ENCODE peak calls at places on chromosome 19, in seven cellular contexts. U, S, W, Q, O, F and B are unnamed samples.

GRCh38 chr19:15448778-15449619 is 757 bp downstream of the WIZ start:
- DNase-seq in Q (no peak), F (no peak), W (peak; percentile 42), O (no peak), S (peak; percentile 37), U (peak; percentile 67), B (peak; percentile 41)

GRCh38 chr19:19227217-19227616 is 15.5 kb downstream of the NCAN start:
- DNase-seq in Q (no peak), U (no peak), F (no peak), O (no peak), S (no peak), W (no peak), B (no peak)

GRCh38 chr19:7663711-7664110 is 5.1 kb upstream of the RETN start:
- DNase-seq in O (no peak), W (no peak), F (no peak), Q (no peak), S (no peak), U (no peak), B (no peak)

GRCh38 chr19:17902701-17903100 is 30.1 kb upstream of the CCDC124 start:
- DNase-seq in U (no peak), W (no peak), F (no peak), S (no peak), O (peak; percentile 72), Q (no peak), B (peak; percentile 67)

GRCh38 chr19:45681391-45682015 is 10.2 kb downstream of the SNRPD2 start:
- DNase-seq in U (peak; percentile 95), F (peak; percentile 80), W (peak; percentile 85), S (peak; percentile 89), Q (peak; percentile 95), O (peak; percentile 77), B (peak; percentile 72)

GRCh38 chr19:8922591-8922990 is 87.6 kb downstream of the MUC16 start:
- DNase-seq in W (no peak), F (no peak), U (no peak), O (no peak), Q (no peak), S (no peak), B (no peak)

GRCh38 chr19:861756-862528 is 2.5 kb downstream of the CFD start:
- DNase-seq in O (no peak), U (peak; percentile 96), F (no peak), Q (peak; percentile 82), S (peak; percentile 57), W (peak; percentile 88), B (peak; percentile 47)

GRCh38 chr19:38648789-38649304 is 1.4 kb downstream of the ACTN4 start:
- DNase-seq in S (peak; percentile 16), Q (no peak), W (peak; percentile 40), O (no peak), F (no peak), U (no peak), B (no peak)

GRCh38 chr19:16899566-16900075 is 10.8 kb downstream of the F2RL3 start:
- DNase-seq in O (peak; percentile 26), F (no peak), U (peak; percentile 72), Q (peak; percentile 71), W (peak; percentile 62), S (peak; percentile 46), B (peak; percentile 57)

GRCh38 chr19:16066611-16067104 is 9.6 kb upstream of the TPM4 start:
- DNase-seq in F (no peak), U (no peak), W (no peak), Q (peak; percentile 83), S (no peak), O (peak; percentile 63), B (peak; percentile 61)

GRCh38 chr19:52665047-52665446 is 26.9 kb upstream of the ZNF83 start:
- DNase-seq in W (no peak), U (no peak), F (no peak), O (no peak), Q (no peak), S (no peak), B (no peak)

GRCh38 chr19:2123682-2124387 is 27.1 kb downstream of the IZUMO4 start:
- DNase-seq in Q (no peak), O (peak; percentile 12), W (peak; percentile 77), S (peak; percentile 42), U (peak; percentile 86), F (no peak), B (no peak)

GRCh38 chr19:18967358-18968146 is 26.5 kb upstream of the HOMER3 start:
- DNase-seq in O (peak; percentile 41), F (peak; percentile 80), S (peak; percentile 34), W (no peak), Q (no peak), U (no peak), B (peak; percentile 7)

GRCh38 chr19:1489463-1489971 is 633 bp downstream of the PCSK4 start:
- DNase-seq in Q (peak; percentile 61), F (no peak), O (no peak), S (no peak), W (no peak), U (no peak), B (no peak)

GRCh38 chr19:53906211-53907192 is 2.6 kb upstream of the CACNG7 start:
- DNase-seq in O (no peak), W (peak; percentile 71), F (no peak), Q (peak; percentile 60), S (peak; percentile 56), U (peak; percentile 97), B (peak; percentile 67)

GRCh38 chr19:50479761-50480251 is 3.2 kb upstream of the GARIN5A start:
- DNase-seq in S (no peak), U (no peak), W (no peak), O (no peak), Q (no peak), F (no peak), B (no peak)

GRCh38 chr19:50476224-50476942 is at the start of the genes EMC10 and GARIN5A:
- DNase-seq in U (peak; percentile 98), Q (peak; percentile 95), F (peak; percentile 78), W (peak; percentile 96), S (peak; percentile 97), O (peak; percentile 93), B (peak; percentile 93)

GRCh38 chr19:50478901-50479715 is 2.5 kb upstream of the GARIN5A start:
- DNase-seq in O (peak; percentile 42), F (no peak), Q (no peak), S (no peak), W (peak; percentile 59), U (peak; percentile 82), B (peak; percentile 16)

GRCh38 chr19:50476943-50477264 is 256 bp upstream of the GARIN5A start:
- DNase-seq in S (no peak), Q (no peak), W (no peak), O (no peak), F (no peak), U (no peak), B (no peak)

GRCh38 chr19:50477751-50478515 is 1.3 kb upstream of the GARIN5A start:
- DNase-seq in Q (no peak), O (no peak), S (no peak), U (no peak), W (no peak), F (no peak), B (no peak)
- H3K4me3 ChIP-seq in Q (no peak overlapping the region), O (no peak overlapping the region), S (no peak overlapping the region), U (no peak overlapping the region), W (peak overlapping the region; percentile 69), F (no peak overlapping the region), B (no peak overlapping the region)

DNA sequence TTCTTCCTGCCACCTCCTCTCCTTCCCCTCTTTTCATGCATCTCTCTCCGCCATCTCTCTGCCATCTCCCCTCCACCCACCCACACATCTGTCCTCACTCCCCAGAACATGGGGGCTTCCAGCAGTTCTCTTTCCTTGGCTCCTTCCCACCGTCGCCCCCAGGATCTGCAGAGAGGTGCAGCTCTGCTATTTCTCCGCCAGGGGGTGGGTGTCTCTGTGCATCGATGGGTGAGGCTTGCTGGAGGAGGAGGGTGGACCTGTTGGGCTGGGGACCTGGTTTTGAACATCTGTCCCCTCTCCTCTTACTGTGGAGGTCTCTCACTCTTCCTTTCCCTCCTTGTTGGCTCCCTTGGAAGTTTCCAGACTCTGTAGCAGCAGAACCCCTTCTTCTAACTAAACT is 51.7 kb downstream of the MYH14 start:
- DNase-seq in W (no peak), S (no peak), F (no peak), U (no peak), O (no peak), Q (no peak), B (no peak)
- TF ChIP-seq CTCF in W (peak; percentile 26), S (no peak), F (no peak), U (peak; percentile 63), O (no peak), Q (no peak), B (no peak)

DNA sequence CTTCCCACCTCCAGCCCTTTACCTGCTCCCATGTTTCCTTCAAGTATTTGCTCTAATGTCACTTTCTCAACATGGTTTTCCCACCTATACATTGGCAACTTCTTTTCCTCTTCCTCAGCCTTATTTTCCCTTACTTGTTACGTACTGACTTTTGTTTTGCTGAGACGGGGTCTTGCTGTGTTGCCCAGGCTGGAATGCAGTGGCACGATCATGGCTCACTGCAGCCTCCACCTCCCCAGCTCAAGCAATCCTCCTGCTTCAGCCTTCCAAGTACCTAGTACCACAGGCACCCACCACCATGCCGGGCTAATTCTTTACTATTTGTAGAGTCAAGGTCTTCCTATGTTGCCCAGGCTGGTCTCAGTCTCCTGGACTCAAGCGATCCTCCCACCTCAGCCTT is 5.0 kb downstream of the PRODH2 start:
- DNase-seq in S (no peak), Q (no peak), U (no peak), W (no peak), O (no peak), F (no peak), B (no peak)
- H3K4me3 ChIP-seq in S (no peak overlapping the region), Q (no peak overlapping the region), U (no peak overlapping the region), W (no peak overlapping the region), O (no peak overlapping the region), F (no peak overlapping the region), B (no peak overlapping the region)

DNA sequence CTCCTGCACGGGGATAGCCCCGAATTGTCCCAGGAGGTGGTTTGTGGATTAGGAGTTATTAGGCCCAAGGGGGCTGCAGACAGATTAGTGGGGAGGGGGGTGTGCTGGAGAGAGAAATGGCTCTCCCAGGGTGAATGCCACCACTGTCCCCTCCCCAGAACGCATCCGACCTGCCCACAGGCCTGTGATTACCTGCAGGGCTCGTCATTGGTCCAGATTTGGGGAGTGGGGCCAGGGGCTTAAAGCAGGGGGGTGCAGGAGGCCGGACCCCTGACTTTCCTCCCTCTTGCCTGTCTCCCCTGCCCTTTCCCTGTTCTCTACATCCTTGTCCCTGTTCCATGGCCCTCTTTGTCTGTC is 1.2 kb downstream of the NRTN start:
- DNase-seq in Q (no peak), S (no peak), O (no peak), F (no peak), U (no peak), W (no peak), B (no peak)
- TF ChIP-seq CTCF in Q (no peak), S (no peak), O (no peak), F (no peak), U (no peak), W (no peak), B (no peak)

GRCh38 chr19:31346184-31346583 is 3.1 kb downstream of the TSHZ3 start:
- DNase-seq in Q (no peak), W (no peak), O (no peak), U (no peak), S (no peak), F (no peak), B (no peak)
- H3K4me3 ChIP-seq in Q (no peak overlapping the region), W (no peak overlapping the region), O (peak overlapping the region; percentile 85), U (no peak overlapping the region), S (no peak overlapping the region), F (no peak overlapping the region), B (no peak overlapping the region)